ENCODE peak calls at places on chromosomes 6 and 20, in six cellular contexts. One of them, this sample, is unnamed.

GRCh38 chr6:170370413-170370812 is 63.9 kb downstream of the FAM120B start:
- DNase-seq in HCT116: no peak
- DNase-seq in adrenal gland: no peak
- DNase-seq in left lung: no peak
- DNase-seq in tibial artery: no peak
- DNase-seq in body of pancreas: no peak
- DNase-seq in this sample: no peak

GRCh38 chr6:12420626-12421025 is 130.5 kb downstream of the EDN1 start:
- DNase-seq in tibial artery: no peak
- DNase-seq in adrenal gland: no peak
- DNase-seq in left lung: no peak
- DNase-seq in HCT116: no peak
- DNase-seq in body of pancreas: no peak
- DNase-seq in this sample: no peak

GRCh38 chr6:138485005-138485545 is 14.2 kb downstream of the NHSL1 start:
- DNase-seq in body of pancreas: no peak
- DNase-seq in HCT116: no peak
- DNase-seq in adrenal gland: no peak
- DNase-seq in left lung: no peak
- DNase-seq in tibial artery: no peak
- DNase-seq in this sample: no peak

GRCh38 chr20:18856873-18857272 is 43.3 kb downstream of the SCP2D1 start:
- DNase-seq in adrenal gland: no peak
- DNase-seq in body of pancreas: no peak
- DNase-seq in left lung: no peak
- DNase-seq in tibial artery: no peak
- DNase-seq in HCT116: no peak
- DNase-seq in this sample: no peak

GRCh38 chr6:116764557-116764960 is 960 bp downstream of the FAM162B start:
- DNase-seq in body of pancreas: no peak
- DNase-seq in HCT116: no peak
- DNase-seq in left lung: no peak
- DNase-seq in adrenal gland: no peak
- DNase-seq in tibial artery: no peak
- DNase-seq in this sample: no peak

GRCh38 chr6:37109714-37110454 is 60.1 kb upstream of the PIM1 start:
- DNase-seq in HCT116: no peak
- DNase-seq in left lung: no peak
- DNase-seq in body of pancreas: no peak
- DNase-seq in adrenal gland: no peak
- DNase-seq in tibial artery: no peak
- DNase-seq in this sample: no peak

GRCh38 chr20:5529331-5530142 is 212.8 kb upstream of the PROKR2 start:
- DNase-seq in HCT116: peak; percentile 47
- DNase-seq in tibial artery: peak; percentile 87
- DNase-seq in body of pancreas: peak; percentile 86
- DNase-seq in adrenal gland: peak; percentile 80
- DNase-seq in left lung: peak; percentile 86
- DNase-seq in this sample: peak; percentile 91

GRCh38 chr6:113352831-113353230 is 504.3 kb upstream of the MARCKS start:
- DNase-seq in tibial artery: no peak
- DNase-seq in adrenal gland: no peak
- DNase-seq in body of pancreas: no peak
- DNase-seq in left lung: no peak
- DNase-seq in HCT116: no peak
- DNase-seq in this sample: no peak

GRCh38 chr6:34457392-34457746 is 8.5 kb upstream of the PACSIN1 start:
- DNase-seq in adrenal gland: no peak
- DNase-seq in body of pancreas: no peak
- DNase-seq in left lung: no peak
- DNase-seq in tibial artery: no peak
- DNase-seq in HCT116: no peak
- DNase-seq in this sample: no peak

GRCh38 chr20:22914291-22914690 is 120.8 kb upstream of the SSTR4 start:
- DNase-seq in HCT116: no peak
- DNase-seq in left lung: no peak
- DNase-seq in tibial artery: no peak
- DNase-seq in adrenal gland: no peak
- DNase-seq in body of pancreas: no peak
- DNase-seq in this sample: no peak

GRCh38 chr6:43855247-43855646 is 85.2 kb downstream of the VEGFA start:
- DNase-seq in body of pancreas: no peak
- DNase-seq in HCT116: no peak
- DNase-seq in adrenal gland: no peak
- DNase-seq in tibial artery: no peak
- DNase-seq in left lung: no peak
- DNase-seq in this sample: no peak

GRCh38 chr20:45041464-45042337 is 59.2 kb downstream of the KCNS1 start:
- DNase-seq in tibial artery: no peak
- DNase-seq in left lung: no peak
- DNase-seq in body of pancreas: peak; percentile 3
- DNase-seq in adrenal gland: no peak
- DNase-seq in HCT116: peak; percentile 66
- DNase-seq in this sample: no peak

GRCh38 chr20:49389854-49390253 is 92.6 kb downstream of the KCNB1 start:
- DNase-seq in adrenal gland: no peak
- DNase-seq in tibial artery: no peak
- DNase-seq in left lung: no peak
- DNase-seq in body of pancreas: no peak
- DNase-seq in HCT116: no peak
- DNase-seq in this sample: no peak

GRCh38 chr6:32637219-32637880 is at the start of gene HLA-DQA1:
- DNase-seq in adrenal gland: no peak
- DNase-seq in tibial artery: no peak
- DNase-seq in HCT116: no peak
- DNase-seq in left lung: peak; percentile 32
- DNase-seq in body of pancreas: peak; percentile 47
- DNase-seq in this sample: no peak

GRCh38 chr20:14889503-14890125 is 552.2 kb upstream of the FLRT3 start:
- DNase-seq in left lung: no peak
- DNase-seq in tibial artery: no peak
- DNase-seq in HCT116: no peak
- DNase-seq in body of pancreas: no peak
- DNase-seq in adrenal gland: no peak
- DNase-seq in this sample: no peak

GRCh38 chr6:152207915-152208714 is 400.6 kb downstream of the ESR1 start:
- DNase-seq in adrenal gland: no peak
- DNase-seq in tibial artery: no peak
- DNase-seq in left lung: no peak
- DNase-seq in body of pancreas: peak; percentile 17
- DNase-seq in HCT116: no peak
- DNase-seq in this sample: no peak

GRCh38 chr6:152204584-152204983 is 397.1 kb downstream of the ESR1 start:
- DNase-seq in HCT116: no peak
- DNase-seq in adrenal gland: no peak
- DNase-seq in body of pancreas: no peak
- DNase-seq in tibial artery: no peak
- DNase-seq in left lung: no peak
- DNase-seq in this sample: no peak

GRCh38 chr6:152201134-152201533 is 393.7 kb downstream of the ESR1 start:
- DNase-seq in left lung: no peak
- DNase-seq in adrenal gland: no peak
- DNase-seq in body of pancreas: no peak
- DNase-seq in HCT116: no peak
- DNase-seq in tibial artery: no peak
- DNase-seq in this sample: no peak

GRCh38 chr6:152209211-152209610 is 401.7 kb downstream of the ESR1 start:
- DNase-seq in HCT116: no peak
- DNase-seq in body of pancreas: no peak
- DNase-seq in adrenal gland: no peak
- DNase-seq in tibial artery: no peak
- DNase-seq in left lung: no peak
- DNase-seq in this sample: no peak

DNA sequence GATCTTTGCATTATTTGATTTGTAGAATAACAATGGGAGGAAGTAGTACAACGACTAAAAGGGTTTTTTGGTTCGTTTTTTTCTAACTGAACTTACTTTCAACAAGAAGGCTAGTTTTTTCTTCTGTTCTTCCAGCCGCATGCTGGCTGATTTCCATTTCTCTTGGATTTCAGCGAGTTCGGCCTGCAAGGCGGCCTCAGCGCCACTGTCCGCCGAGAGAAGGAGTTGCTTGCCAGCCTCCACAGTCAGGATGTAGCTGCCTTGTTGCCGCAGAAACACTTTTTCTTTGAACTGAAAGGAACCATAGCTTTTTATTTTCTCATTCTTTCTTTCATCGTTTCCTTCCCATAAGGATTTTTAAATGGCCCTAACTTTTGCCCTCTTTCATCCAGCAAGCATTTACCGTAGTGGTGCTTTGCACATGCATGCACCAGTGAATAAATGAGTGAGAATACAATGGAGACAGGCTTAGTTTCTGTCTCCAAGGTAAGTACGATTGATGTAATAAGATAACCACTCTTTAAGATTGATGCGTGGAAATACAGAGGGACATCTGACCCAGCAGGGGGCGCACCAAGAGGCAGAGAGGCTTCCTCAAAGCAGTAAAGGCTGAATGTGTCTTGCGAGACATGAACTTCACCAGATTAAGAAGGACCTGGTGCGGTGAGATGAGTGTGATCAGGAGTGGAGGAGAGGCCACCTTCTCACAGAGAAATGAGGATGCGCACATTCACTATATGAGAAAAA is 398.8 kb downstream of the ESR1 start:
- DNase-seq in tibial artery: no peak
- DNase-seq in HCT116: peak; percentile 13
- DNase-seq in body of pancreas: peak; percentile 32
- DNase-seq in adrenal gland: no peak
- DNase-seq in left lung: no peak
- DNase-seq in this sample: no peak
- TF ChIP-seq CTCF in tibial artery: peak; percentile 34
- TF ChIP-seq CTCF in HCT116: peak; percentile 70
- TF ChIP-seq CTCF in body of pancreas: peak; percentile 54
- TF ChIP-seq CTCF in adrenal gland: peak; percentile 25
- TF ChIP-seq CTCF in left lung: peak; percentile 24
- TF ChIP-seq CTCF in this sample: peak; percentile 39

GRCh38 chr6:127513425-127513824 is 5.7 kb downstream of the MTCL3 start:
- DNase-seq in left lung: no peak
- DNase-seq in body of pancreas: no peak
- DNase-seq in tibial artery: no peak
- DNase-seq in HCT116: no peak
- DNase-seq in adrenal gland: no peak
- DNase-seq in this sample: no peak

GRCh38 chr6:127515794-127516675 is 3.1 kb downstream of the MTCL3 start:
- DNase-seq in left lung: peak; percentile 50
- DNase-seq in body of pancreas: peak; percentile 49
- DNase-seq in adrenal gland: peak; percentile 66
- DNase-seq in tibial artery: no peak
- DNase-seq in HCT116: peak; percentile 12
- DNase-seq in this sample: peak; percentile 66

GRCh38 chr6:127515234-127515793 is 3.8 kb downstream of the MTCL3 start:
- DNase-seq in HCT116: no peak
- DNase-seq in tibial artery: no peak
- DNase-seq in adrenal gland: peak; percentile 25
- DNase-seq in body of pancreas: no peak
- DNase-seq in left lung: no peak
- DNase-seq in this sample: no peak

GRCh38 chr6:127516676-127517273 is 2.4 kb downstream of the MTCL3 start:
- DNase-seq in tibial artery: no peak
- DNase-seq in left lung: no peak
- DNase-seq in HCT116: peak; percentile 39
- DNase-seq in body of pancreas: peak; percentile 12
- DNase-seq in adrenal gland: peak; percentile 34
- DNase-seq in this sample: no peak

DNA sequence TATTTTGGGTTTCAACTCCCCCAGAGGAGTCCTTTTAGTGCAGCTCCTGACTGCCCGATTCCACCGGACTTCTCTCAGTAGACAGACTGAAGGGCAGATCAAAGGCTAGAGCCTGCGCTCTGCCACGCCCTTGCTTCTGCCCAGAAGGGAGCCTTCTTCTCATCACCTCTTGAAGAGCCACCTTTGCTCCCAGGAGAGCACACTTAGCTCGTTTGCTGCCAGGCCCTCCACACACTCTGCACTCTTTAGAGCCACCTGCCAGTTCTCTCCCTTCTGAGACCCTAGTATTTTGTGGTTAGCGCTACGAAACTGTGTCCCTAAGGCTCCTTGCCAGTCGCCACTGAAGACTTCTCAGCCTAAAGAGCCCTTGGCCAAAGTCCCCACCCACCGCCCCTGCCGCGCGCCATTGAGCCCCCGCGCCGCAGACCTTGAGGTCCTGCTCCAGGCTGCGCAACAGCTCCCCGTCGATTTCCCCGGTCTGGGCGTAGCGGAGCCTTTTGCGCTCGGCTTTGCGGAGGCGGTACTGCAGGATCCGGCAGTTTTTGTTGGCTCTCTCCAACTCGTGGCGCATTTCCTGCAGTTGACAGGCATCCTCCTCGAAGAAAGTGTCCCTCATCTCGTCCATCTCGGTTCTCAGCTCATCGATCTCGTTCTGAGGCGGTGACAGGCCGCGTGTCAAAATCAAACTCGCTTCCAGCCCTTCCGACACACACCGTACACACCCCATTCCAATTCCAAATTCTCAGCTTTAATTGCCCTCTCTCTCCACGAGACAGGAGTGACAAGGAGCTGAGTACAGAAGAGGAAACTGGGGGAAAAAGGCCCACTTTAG is 4.5 kb downstream of the MTCL3 start:
- DNase-seq in tibial artery: no peak
- DNase-seq in adrenal gland: peak; percentile 64
- DNase-seq in HCT116: no peak
- DNase-seq in left lung: peak; percentile 44
- DNase-seq in body of pancreas: peak; percentile 8
- DNase-seq in this sample: peak; percentile 70
- H3K4me3 ChIP-seq in tibial artery: peak overlapping the region; percentile 59
- H3K4me3 ChIP-seq in adrenal gland: no peak overlapping the region
- H3K4me3 ChIP-seq in HCT116: no peak overlapping the region
- H3K4me3 ChIP-seq in left lung: peak overlapping the region; percentile 61
- H3K4me3 ChIP-seq in body of pancreas: no peak overlapping the region
- H3K4me3 ChIP-seq in this sample: peak overlapping the region; percentile 76

DNA sequence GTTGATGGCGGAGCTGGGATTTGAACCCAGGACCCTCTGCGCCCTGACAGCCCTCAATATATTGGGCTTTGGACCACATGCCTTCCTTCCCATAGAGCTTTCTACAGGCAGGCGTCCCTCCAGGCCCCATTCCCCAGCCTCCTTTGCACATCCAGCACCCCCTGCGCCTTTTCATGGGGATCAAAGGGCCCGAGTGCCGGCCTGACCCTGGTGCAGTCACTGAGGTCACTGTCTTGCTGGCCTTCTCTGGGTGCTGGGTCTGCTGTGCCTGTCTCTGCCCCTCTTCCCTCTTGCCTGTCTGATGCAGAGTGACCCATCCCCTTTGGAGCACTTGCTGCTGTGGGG is 1.7 kb downstream of the OPRL1 start:
- DNase-seq in body of pancreas: no peak
- DNase-seq in HCT116: no peak
- DNase-seq in adrenal gland: no peak
- DNase-seq in tibial artery: no peak
- DNase-seq in left lung: no peak
- DNase-seq in this sample: no peak
- H3K4me1 ChIP-seq in body of pancreas: peaks cover 37% of the 10 kb centered on the region
- H3K4me1 ChIP-seq in HCT116: peaks cover 14% of the 10 kb centered on the region
- H3K4me1 ChIP-seq in adrenal gland: peaks cover 13% of the 10 kb centered on the region
- H3K4me1 ChIP-seq in tibial artery: peaks cover 43% of the 10 kb centered on the region
- H3K4me1 ChIP-seq in left lung: peaks cover 59% of the 10 kb centered on the region
- H3K4me1 ChIP-seq in this sample: peaks cover 51% of the 10 kb centered on the region

DNA sequence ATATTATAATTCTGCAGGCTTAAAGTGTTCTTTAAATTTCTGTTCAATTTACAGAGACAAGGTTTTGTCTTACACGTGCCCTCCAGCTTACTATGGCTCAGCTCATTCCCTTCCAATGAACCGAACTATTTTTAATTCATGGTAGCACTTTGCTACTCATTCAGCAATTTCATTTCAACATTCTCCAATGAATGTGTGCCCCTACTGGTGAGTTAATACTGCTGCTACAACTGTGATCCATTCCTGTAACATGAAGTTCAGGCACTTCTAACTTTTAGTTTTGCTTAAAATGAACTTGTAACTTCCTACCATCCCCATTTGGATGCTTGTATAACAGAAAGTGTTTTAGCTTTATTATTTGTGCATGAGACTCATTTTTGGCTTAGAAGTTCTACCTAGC is 99.7 kb downstream of the F13A1 start:
- DNase-seq in body of pancreas: no peak
- DNase-seq in left lung: no peak
- DNase-seq in HCT116: no peak
- DNase-seq in adrenal gland: no peak
- DNase-seq in tibial artery: no peak
- DNase-seq in this sample: no peak
- TF ChIP-seq CTCF in body of pancreas: no peak
- TF ChIP-seq CTCF in left lung: no peak
- TF ChIP-seq CTCF in HCT116: peak; percentile 42
- TF ChIP-seq CTCF in adrenal gland: no peak
- TF ChIP-seq CTCF in tibial artery: no peak
- TF ChIP-seq CTCF in this sample: no peak

This sample was measured in lower lobe of right lung.